ENCODE peak calls at places on chromosomes 11 and 22, in nine cellular contexts. One of them, this sample, is unnamed.

GRCh38 chr22:36325163-36326031 is 62.4 kb downstream of the MYH9 start:
- DNase-seq in heart right ventricle: peak; percentile 71
- DNase-seq in uterus: peak; percentile 86
- DNase-seq in fibroblast of lung: peak; percentile 97
- DNase-seq in GM06990: no peak
- DNase-seq in MCF 10A: peak; percentile 98
- DNase-seq in IMR-90: peak; percentile 86
- DNase-seq in neural progenitor cell: no peak
- DNase-seq in RWPE1: peak; percentile 65
- DNase-seq in this sample: no peak

GRCh38 chr11:119729581-119730346 is 764 bp upstream of the NECTIN1 start:
- DNase-seq in heart right ventricle: peak; percentile 79
- DNase-seq in uterus: peak; percentile 51
- DNase-seq in fibroblast of lung: peak; percentile 57
- DNase-seq in GM06990: no peak
- DNase-seq in MCF 10A: peak; percentile 60
- DNase-seq in IMR-90: peak; percentile 39
- DNase-seq in neural progenitor cell: peak; percentile 59
- DNase-seq in RWPE1: peak; percentile 67
- DNase-seq in this sample: peak; percentile 60

GRCh38 chr22:24875862-24876506 is 70.0 kb downstream of the SGSM1 start:
- DNase-seq in heart right ventricle: no peak
- DNase-seq in uterus: no peak
- DNase-seq in fibroblast of lung: peak; percentile 4
- DNase-seq in GM06990: no peak
- DNase-seq in MCF 10A: peak; percentile 46
- DNase-seq in IMR-90: no peak
- DNase-seq in neural progenitor cell: peak; percentile 78
- DNase-seq in RWPE1: peak; percentile 16
- DNase-seq in this sample: peak; percentile 26

GRCh38 chr11:2740275-2740940 is 40.6 kb upstream of the KCNQ1OT1 start:
- DNase-seq in heart right ventricle: no peak
- DNase-seq in uterus: no peak
- DNase-seq in fibroblast of lung: no peak
- DNase-seq in GM06990: no peak
- DNase-seq in MCF 10A: no peak
- DNase-seq in IMR-90: no peak
- DNase-seq in neural progenitor cell: no peak
- DNase-seq in RWPE1: no peak
- DNase-seq in this sample: no peak

GRCh38 chr11:56271092-56271491 is 2.9 kb upstream of the OR5T1 start:
- DNase-seq in heart right ventricle: no peak
- DNase-seq in uterus: no peak
- DNase-seq in fibroblast of lung: no peak
- DNase-seq in GM06990: no peak
- DNase-seq in MCF 10A: no peak
- DNase-seq in IMR-90: no peak
- DNase-seq in neural progenitor cell: no peak
- DNase-seq in RWPE1: no peak
- DNase-seq in this sample: no peak

GRCh38 chr11:84398017-84398626 is 1112.0 kb upstream of the CCDC90B start:
- DNase-seq in heart right ventricle: no peak
- DNase-seq in uterus: no peak
- DNase-seq in fibroblast of lung: no peak
- DNase-seq in GM06990: no peak
- DNase-seq in MCF 10A: peak; percentile 35
- DNase-seq in IMR-90: peak; percentile 1
- DNase-seq in neural progenitor cell: peak; percentile 47
- DNase-seq in RWPE1: peak; percentile 4
- DNase-seq in this sample: peak; percentile 9

GRCh38 chr11:779120-779954 is 2.0 kb upstream of the GATD1 start:
- DNase-seq in heart right ventricle: no peak
- DNase-seq in uterus: no peak
- DNase-seq in fibroblast of lung: no peak
- DNase-seq in GM06990: no peak
- DNase-seq in MCF 10A: no peak
- DNase-seq in IMR-90: no peak
- DNase-seq in neural progenitor cell: no peak
- DNase-seq in RWPE1: no peak
- DNase-seq in this sample: no peak

GRCh38 chr11:26187639-26188038 is 144.3 kb upstream of the ANO3 start:
- DNase-seq in heart right ventricle: no peak
- DNase-seq in uterus: no peak
- DNase-seq in fibroblast of lung: peak; percentile 94
- DNase-seq in GM06990: no peak
- DNase-seq in MCF 10A: peak; percentile 47
- DNase-seq in IMR-90: peak; percentile 82
- DNase-seq in neural progenitor cell: no peak
- DNase-seq in RWPE1: peak; percentile 63
- DNase-seq in this sample: no peak

GRCh38 chr11:65911682-65912568 is 6.9 kb downstream of the C11orf68 start:
- DNase-seq in heart right ventricle: peak; percentile 64
- DNase-seq in uterus: peak; percentile 79
- DNase-seq in fibroblast of lung: peak; percentile 84
- DNase-seq in GM06990: no peak
- DNase-seq in MCF 10A: peak; percentile 90
- DNase-seq in IMR-90: peak; percentile 87
- DNase-seq in neural progenitor cell: peak; percentile 67
- DNase-seq in RWPE1: peak; percentile 88
- DNase-seq in this sample: no peak

GRCh38 chr11:85845052-85845631 is 10.0 kb upstream of the CCDC83 start:
- DNase-seq in heart right ventricle: no peak
- DNase-seq in uterus: no peak
- DNase-seq in fibroblast of lung: no peak
- DNase-seq in GM06990: no peak
- DNase-seq in MCF 10A: peak; percentile 65
- DNase-seq in IMR-90: peak; percentile 37
- DNase-seq in neural progenitor cell: no peak
- DNase-seq in RWPE1: no peak
- DNase-seq in this sample: no peak

GRCh38 chr11:17559341-17560087 is 12.5 kb downstream of the OTOG start:
- DNase-seq in heart right ventricle: no peak
- DNase-seq in uterus: no peak
- DNase-seq in fibroblast of lung: no peak
- DNase-seq in GM06990: no peak
- DNase-seq in MCF 10A: no peak
- DNase-seq in IMR-90: no peak
- DNase-seq in neural progenitor cell: no peak
- DNase-seq in RWPE1: no peak
- DNase-seq in this sample: no peak

GRCh38 chr11:34548278-34548677 is 34.7 kb upstream of the ELF5 start:
- DNase-seq in heart right ventricle: no peak
- DNase-seq in uterus: no peak
- DNase-seq in fibroblast of lung: no peak
- DNase-seq in GM06990: no peak
- DNase-seq in MCF 10A: no peak
- DNase-seq in IMR-90: no peak
- DNase-seq in neural progenitor cell: no peak
- DNase-seq in RWPE1: no peak
- DNase-seq in this sample: no peak

GRCh38 chr22:22935546-22936157 is 48.0 kb downstream of the IGLL5 start:
- DNase-seq in heart right ventricle: no peak
- DNase-seq in uterus: no peak
- DNase-seq in fibroblast of lung: no peak
- DNase-seq in GM06990: peak; percentile 93
- DNase-seq in MCF 10A: no peak
- DNase-seq in IMR-90: no peak
- DNase-seq in neural progenitor cell: no peak
- DNase-seq in RWPE1: no peak
- DNase-seq in this sample: peak; percentile 92
- TF ChIP-seq CTCF in heart right ventricle: no peak
- TF ChIP-seq CTCF in uterus: no peak
- TF ChIP-seq CTCF in fibroblast of lung: no peak
- TF ChIP-seq CTCF in GM06990: peak; percentile 89
- TF ChIP-seq CTCF in MCF 10A: no peak
- TF ChIP-seq CTCF in IMR-90: no peak
- TF ChIP-seq CTCF in neural progenitor cell: peak; percentile 9
- TF ChIP-seq CTCF in RWPE1: no peak
- TF ChIP-seq CTCF in this sample: no peak

DNA sequence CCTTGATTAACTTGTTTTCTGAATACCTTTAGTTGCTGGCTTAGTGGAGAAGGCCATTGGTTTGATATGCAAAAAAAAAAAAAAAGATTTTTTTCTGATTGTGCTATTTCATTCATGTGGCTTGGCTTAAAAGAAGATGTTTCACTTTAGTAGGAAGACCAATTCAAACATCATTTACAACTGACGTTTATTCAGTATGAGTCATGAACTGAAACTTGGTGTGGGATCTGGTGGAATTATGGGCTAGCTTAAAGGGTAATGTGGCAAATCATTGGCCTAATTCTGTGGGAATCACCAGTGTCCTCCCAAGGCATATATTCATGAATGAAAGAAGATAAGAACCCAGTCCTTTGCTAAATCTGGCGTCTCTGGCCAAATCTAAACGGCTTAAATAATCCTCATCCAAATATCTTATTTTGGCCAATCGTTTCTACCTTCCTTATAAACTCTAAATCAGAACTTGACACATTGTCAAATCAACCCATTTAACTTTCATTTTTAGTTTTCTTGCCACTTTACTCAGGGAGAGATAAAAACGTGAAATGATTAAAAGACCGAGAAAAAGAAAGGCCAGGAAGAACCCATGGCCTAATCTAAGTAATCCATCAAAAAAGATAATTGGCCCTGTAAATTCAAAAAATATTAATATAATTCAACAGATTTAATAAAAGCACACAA is 77.0 kb downstream of the DDIAS start:
- DNase-seq in heart right ventricle: no peak
- DNase-seq in uterus: no peak
- DNase-seq in fibroblast of lung: peak; percentile 77
- DNase-seq in GM06990: no peak
- DNase-seq in MCF 10A: peak; percentile 60
- DNase-seq in IMR-90: peak; percentile 90
- DNase-seq in neural progenitor cell: no peak
- DNase-seq in RWPE1: peak; percentile 44
- DNase-seq in this sample: no peak
- TF ChIP-seq CTCF in heart right ventricle: no peak
- TF ChIP-seq CTCF in uterus: no peak
- TF ChIP-seq CTCF in fibroblast of lung: no peak
- TF ChIP-seq CTCF in GM06990: no peak
- TF ChIP-seq CTCF in MCF 10A: no peak
- TF ChIP-seq CTCF in IMR-90: no peak
- TF ChIP-seq CTCF in neural progenitor cell: no peak
- TF ChIP-seq CTCF in RWPE1: no peak
- TF ChIP-seq CTCF in this sample: no peak

GRCh38 chr22:37819100-37819433 is 4.1 kb upstream of the GALR3 start:
- DNase-seq in heart right ventricle: no peak
- DNase-seq in uterus: no peak
- DNase-seq in fibroblast of lung: no peak
- DNase-seq in GM06990: no peak
- DNase-seq in MCF 10A: no peak
- DNase-seq in IMR-90: no peak
- DNase-seq in neural progenitor cell: no peak
- DNase-seq in RWPE1: no peak
- DNase-seq in this sample: no peak

GRCh38 chr22:37817705-37818311 is 5.4 kb upstream of the GALR3 start:
- DNase-seq in heart right ventricle: peak; percentile 82
- DNase-seq in uterus: peak; percentile 79
- DNase-seq in fibroblast of lung: peak; percentile 78
- DNase-seq in GM06990: peak; percentile 81
- DNase-seq in MCF 10A: peak; percentile 71
- DNase-seq in IMR-90: peak; percentile 68
- DNase-seq in neural progenitor cell: peak; percentile 88
- DNase-seq in RWPE1: peak; percentile 64
- DNase-seq in this sample: peak; percentile 94

GRCh38 chr22:37816543-37817180 is 6.5 kb upstream of the GALR3 start:
- DNase-seq in heart right ventricle: no peak
- DNase-seq in uterus: no peak
- DNase-seq in fibroblast of lung: no peak
- DNase-seq in GM06990: no peak
- DNase-seq in MCF 10A: no peak
- DNase-seq in IMR-90: no peak
- DNase-seq in neural progenitor cell: no peak
- DNase-seq in RWPE1: no peak
- DNase-seq in this sample: no peak

GRCh38 chr22:37820350-37820749 is 2.8 kb upstream of the GALR3 start:
- DNase-seq in heart right ventricle: no peak
- DNase-seq in uterus: no peak
- DNase-seq in fibroblast of lung: no peak
- DNase-seq in GM06990: no peak
- DNase-seq in MCF 10A: no peak
- DNase-seq in IMR-90: no peak
- DNase-seq in neural progenitor cell: no peak
- DNase-seq in RWPE1: no peak
- DNase-seq in this sample: no peak

DNA sequence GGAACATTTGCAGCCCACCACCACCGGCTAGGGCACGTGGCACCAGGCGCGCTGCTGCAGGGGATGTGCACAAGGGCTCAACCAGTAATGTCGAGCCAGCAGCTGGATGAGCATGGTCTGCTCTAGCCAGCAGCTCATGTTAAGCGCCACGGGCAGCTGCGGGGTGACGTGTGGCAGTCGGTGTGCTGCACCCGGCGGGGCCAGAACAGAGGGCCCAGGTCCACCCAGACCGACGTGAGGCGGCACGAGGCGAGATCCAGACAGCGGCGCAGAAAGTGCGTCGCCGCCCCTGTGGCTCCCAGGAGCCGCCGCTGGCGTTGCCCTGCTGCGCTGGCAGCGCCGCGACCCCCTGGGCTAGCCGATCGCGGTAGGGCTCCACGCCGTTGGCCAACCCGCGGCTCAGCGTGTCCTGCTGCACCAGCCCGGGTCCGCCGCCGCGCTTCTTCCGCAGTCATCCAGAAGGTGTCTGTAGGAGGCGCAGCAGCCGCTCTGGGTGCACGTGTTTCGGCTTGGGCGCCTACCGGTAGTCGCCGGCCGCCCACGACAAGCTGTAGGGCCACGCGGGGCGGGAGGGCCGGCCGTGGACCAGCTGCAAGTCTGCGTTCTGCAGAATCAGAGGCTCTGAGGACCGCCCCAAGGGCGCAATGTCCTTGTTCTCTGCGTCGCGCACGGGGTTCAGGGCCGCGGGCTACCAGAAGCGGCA is 4.6 kb upstream of the GALR3 start:
- DNase-seq in heart right ventricle: peak; percentile 26
- DNase-seq in uterus: peak; percentile 44
- DNase-seq in fibroblast of lung: peak; percentile 51
- DNase-seq in GM06990: peak; percentile 68
- DNase-seq in MCF 10A: no peak
- DNase-seq in IMR-90: peak; percentile 35
- DNase-seq in neural progenitor cell: peak; percentile 78
- DNase-seq in RWPE1: no peak
- DNase-seq in this sample: peak; percentile 89
- TF ChIP-seq CTCF in heart right ventricle: peak; percentile 54
- TF ChIP-seq CTCF in uterus: peak; percentile 41
- TF ChIP-seq CTCF in fibroblast of lung: peak; percentile 15
- TF ChIP-seq CTCF in GM06990: peak; percentile 38
- TF ChIP-seq CTCF in MCF 10A: no peak
- TF ChIP-seq CTCF in IMR-90: peak; percentile 25
- TF ChIP-seq CTCF in neural progenitor cell: peak; percentile 44
- TF ChIP-seq CTCF in RWPE1: peak; percentile 36
- TF ChIP-seq CTCF in this sample: peak; percentile 33

DNA sequence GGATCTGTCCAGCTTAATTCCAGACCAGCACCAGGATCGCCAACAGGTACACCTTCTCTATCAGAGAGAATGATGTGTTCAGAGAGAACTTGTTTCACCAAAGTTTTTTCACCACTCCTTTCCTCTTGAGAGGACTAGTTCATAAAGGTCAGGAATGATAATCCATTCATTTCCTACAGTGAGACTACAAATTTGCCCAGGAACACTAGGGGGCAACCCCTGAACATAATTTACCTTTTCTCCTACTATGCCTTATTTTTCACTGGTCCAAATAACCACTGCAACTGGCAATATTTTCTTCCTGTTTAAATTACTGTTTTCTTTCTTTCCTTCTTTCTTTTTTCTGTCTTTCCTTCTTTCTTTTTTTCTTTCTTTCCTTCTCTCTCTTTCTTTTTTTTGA is 22.5 kb downstream of the CAVIN3 start:
- DNase-seq in heart right ventricle: no peak
- DNase-seq in uterus: no peak
- DNase-seq in fibroblast of lung: peak; percentile 32
- DNase-seq in GM06990: no peak
- DNase-seq in MCF 10A: peak; percentile 18
- DNase-seq in IMR-90: no peak
- DNase-seq in neural progenitor cell: no peak
- DNase-seq in RWPE1: peak; percentile 41
- DNase-seq in this sample: no peak
- TF ChIP-seq CTCF in heart right ventricle: peak; percentile 54
- TF ChIP-seq CTCF in uterus: peak; percentile 49
- TF ChIP-seq CTCF in fibroblast of lung: peak; percentile 56
- TF ChIP-seq CTCF in GM06990: peak; percentile 38
- TF ChIP-seq CTCF in MCF 10A: peak; percentile 56
- TF ChIP-seq CTCF in IMR-90: peak; percentile 46
- TF ChIP-seq CTCF in neural progenitor cell: peak; percentile 41
- TF ChIP-seq CTCF in RWPE1: peak; percentile 21
- TF ChIP-seq CTCF in this sample: peak; percentile 19

This sample was measured in GM20000.